ENCODE peak calls at places on chromosomes 11 and 22, in eight cellular contexts. One of them, this sample, is unnamed. For H3K27me3, the result is how much of the 10 kb centered on the place peaks cover.

GRCh38 chr22:30221121-30221992 is 25.2 kb downstream of the LIF start:
- DNase-seq in psoas muscle: no peak
- DNase-seq in cardiac muscle cell: no peak
- DNase-seq in IMR-90: no peak
- DNase-seq in HepG2: no peak
- DNase-seq in lower lobe of right lung: no peak
- DNase-seq in body of pancreas: no peak
- DNase-seq in CD8-positive, alpha-beta T cell: peak
- DNase-seq in this sample: no peak

GRCh38 chr11:45097721-45098493 is 48.5 kb upstream of the PRDM11 start:
- DNase-seq in CD8-positive, alpha-beta T cell: peak
- DNase-seq in lower lobe of right lung: no peak
- DNase-seq in IMR-90: peak
- DNase-seq in body of pancreas: peak
- DNase-seq in cardiac muscle cell: peak
- DNase-seq in HepG2: no peak
- DNase-seq in psoas muscle: peak
- DNase-seq in this sample: peak

GRCh38 chr11:108748971-108749370 is 84.1 kb downstream of the DDX10 start:
- DNase-seq in lower lobe of right lung: no peak
- DNase-seq in IMR-90: no peak
- DNase-seq in body of pancreas: no peak
- DNase-seq in CD8-positive, alpha-beta T cell: no peak
- DNase-seq in psoas muscle: no peak
- DNase-seq in cardiac muscle cell: no peak
- DNase-seq in HepG2: no peak
- DNase-seq in this sample: no peak

GRCh38 chr22:34917239-34917638 is 148.7 kb upstream of the ISX start:
- DNase-seq in CD8-positive, alpha-beta T cell: no peak
- DNase-seq in HepG2: no peak
- DNase-seq in psoas muscle: no peak
- DNase-seq in IMR-90: no peak
- DNase-seq in body of pancreas: no peak
- DNase-seq in lower lobe of right lung: no peak
- DNase-seq in cardiac muscle cell: no peak
- DNase-seq in this sample: no peak

GRCh38 chr11:114250993-114251796 is 45.0 kb upstream of the NNMT start:
- DNase-seq in IMR-90: no peak
- DNase-seq in cardiac muscle cell: no peak
- DNase-seq in lower lobe of right lung: no peak
- DNase-seq in body of pancreas: no peak
- DNase-seq in CD8-positive, alpha-beta T cell: no peak
- DNase-seq in HepG2: no peak
- DNase-seq in psoas muscle: peak
- DNase-seq in this sample: no peak

GRCh38 chr11:64206457-64207246 is at the start of gene FERMT3:
- DNase-seq in cardiac muscle cell: no peak
- DNase-seq in CD8-positive, alpha-beta T cell: peak
- DNase-seq in lower lobe of right lung: peak
- DNase-seq in HepG2: no peak
- DNase-seq in psoas muscle: peak
- DNase-seq in body of pancreas: peak
- DNase-seq in IMR-90: no peak
- DNase-seq in this sample: no peak

GRCh38 chr22:38959574-38959973 is 2.2 kb downstream of the APOBEC3A start:
- DNase-seq in lower lobe of right lung: no peak
- DNase-seq in CD8-positive, alpha-beta T cell: no peak
- DNase-seq in body of pancreas: no peak
- DNase-seq in psoas muscle: no peak
- DNase-seq in cardiac muscle cell: no peak
- DNase-seq in IMR-90: no peak
- DNase-seq in HepG2: no peak
- DNase-seq in this sample: no peak

GRCh38 chr11:61362542-61362875 is 335 bp downstream of the TMEM138 start:
- DNase-seq in HepG2: peak
- DNase-seq in IMR-90: peak
- DNase-seq in cardiac muscle cell: peak
- DNase-seq in psoas muscle: no peak
- DNase-seq in lower lobe of right lung: no peak
- DNase-seq in CD8-positive, alpha-beta T cell: no peak
- DNase-seq in body of pancreas: peak
- DNase-seq in this sample: peak

GRCh38 chr11:115672999-115673411 is 168.8 kb upstream of the CADM1 start:
- DNase-seq in IMR-90: peak
- DNase-seq in psoas muscle: peak
- DNase-seq in cardiac muscle cell: peak
- DNase-seq in body of pancreas: no peak
- DNase-seq in CD8-positive, alpha-beta T cell: no peak
- DNase-seq in lower lobe of right lung: no peak
- DNase-seq in HepG2: no peak
- DNase-seq in this sample: peak

GRCh38 chr22:49899530-49899929 is 18.7 kb downstream of the ALG12 start:
- DNase-seq in cardiac muscle cell: no peak
- DNase-seq in IMR-90: no peak
- DNase-seq in CD8-positive, alpha-beta T cell: no peak
- DNase-seq in psoas muscle: no peak
- DNase-seq in HepG2: no peak
- DNase-seq in body of pancreas: no peak
- DNase-seq in lower lobe of right lung: no peak
- DNase-seq in this sample: no peak

GRCh38 chr11:61298663-61299244 is 3.6 kb upstream of the VWCE start:
- DNase-seq in lower lobe of right lung: no peak
- DNase-seq in psoas muscle: no peak
- DNase-seq in CD8-positive, alpha-beta T cell: no peak
- DNase-seq in cardiac muscle cell: peak
- DNase-seq in HepG2: peak
- DNase-seq in body of pancreas: no peak
- DNase-seq in IMR-90: no peak
- DNase-seq in this sample: peak

GRCh38 chr11:83310718-83311117 is 24.6 kb upstream of the CCDC90B start:
- DNase-seq in lower lobe of right lung: no peak
- DNase-seq in CD8-positive, alpha-beta T cell: no peak
- DNase-seq in body of pancreas: no peak
- DNase-seq in IMR-90: no peak
- DNase-seq in cardiac muscle cell: no peak
- DNase-seq in psoas muscle: no peak
- DNase-seq in HepG2: no peak
- DNase-seq in this sample: no peak

GRCh38 chr11:93278976-93279375 is 51.6 kb upstream of the DEUP1 start:
- DNase-seq in psoas muscle: no peak
- DNase-seq in IMR-90: no peak
- DNase-seq in body of pancreas: no peak
- DNase-seq in cardiac muscle cell: no peak
- DNase-seq in HepG2: no peak
- DNase-seq in CD8-positive, alpha-beta T cell: no peak
- DNase-seq in lower lobe of right lung: no peak
- DNase-seq in this sample: no peak

GRCh38 chr11:96393753-96394348 is 4.0 kb downstream of the JRKL start:
- DNase-seq in body of pancreas: no peak
- DNase-seq in lower lobe of right lung: no peak
- DNase-seq in psoas muscle: no peak
- DNase-seq in CD8-positive, alpha-beta T cell: no peak
- DNase-seq in IMR-90: peak
- DNase-seq in HepG2: peak
- DNase-seq in cardiac muscle cell: peak
- DNase-seq in this sample: peak

GRCh38 chr11:71325418-71326327 is 73.3 kb upstream of the SHANK2 start:
- DNase-seq in lower lobe of right lung: no peak
- DNase-seq in body of pancreas: no peak
- DNase-seq in CD8-positive, alpha-beta T cell: no peak
- DNase-seq in HepG2: no peak
- DNase-seq in IMR-90: no peak
- DNase-seq in psoas muscle: no peak
- DNase-seq in cardiac muscle cell: no peak
- DNase-seq in this sample: no peak
- H3K27me3 ChIP-seq in lower lobe of right lung: under half
- H3K27me3 ChIP-seq in body of pancreas: under half
- H3K27me3 ChIP-seq in CD8-positive, alpha-beta T cell: under half
- H3K27me3 ChIP-seq in HepG2: under half
- H3K27me3 ChIP-seq in IMR-90: under half
- H3K27me3 ChIP-seq in psoas muscle: under half
- H3K27me3 ChIP-seq in cardiac muscle cell: under half
- H3K27me3 ChIP-seq in this sample: under half

GRCh38 chr11:69923641-69924307 is 104.6 kb upstream of the FGF3 start:
- DNase-seq in body of pancreas: no peak
- DNase-seq in psoas muscle: no peak
- DNase-seq in HepG2: no peak
- DNase-seq in IMR-90: no peak
- DNase-seq in cardiac muscle cell: no peak
- DNase-seq in CD8-positive, alpha-beta T cell: no peak
- DNase-seq in lower lobe of right lung: peak
- DNase-seq in this sample: no peak
- H3K27me3 ChIP-seq in body of pancreas: under half
- H3K27me3 ChIP-seq in psoas muscle: under half
- H3K27me3 ChIP-seq in HepG2: under half
- H3K27me3 ChIP-seq in IMR-90: under half
- H3K27me3 ChIP-seq in cardiac muscle cell: under half
- H3K27me3 ChIP-seq in CD8-positive, alpha-beta T cell: under half
- H3K27me3 ChIP-seq in lower lobe of right lung: under half
- H3K27me3 ChIP-seq in this sample: half or more

DNA sequence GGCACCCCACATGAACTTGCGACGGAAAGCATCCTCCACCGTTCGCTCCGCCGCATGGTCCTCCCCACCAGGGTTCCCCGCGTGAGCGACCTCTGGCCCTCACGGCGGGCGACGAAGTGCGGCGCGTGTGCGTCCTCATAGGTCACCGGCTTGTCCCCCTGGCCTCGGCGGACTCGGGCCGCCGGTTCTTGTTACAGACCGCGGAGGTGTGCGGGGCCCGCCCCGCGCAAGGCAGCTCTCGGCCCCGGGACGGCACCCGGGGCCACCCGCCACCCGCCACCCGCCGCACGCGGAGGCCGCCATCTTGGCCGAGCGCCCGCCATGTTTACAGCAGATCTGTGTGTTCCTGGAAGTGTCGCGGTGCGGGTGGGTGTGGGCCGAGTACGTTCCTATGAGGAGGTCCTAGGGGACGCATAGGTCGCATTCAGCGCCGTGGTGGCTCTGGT is 3.5 kb upstream of the IFITM2 start:
- DNase-seq in lower lobe of right lung: peak
- DNase-seq in HepG2: no peak
- DNase-seq in IMR-90: no peak
- DNase-seq in cardiac muscle cell: no peak
- DNase-seq in body of pancreas: no peak
- DNase-seq in CD8-positive, alpha-beta T cell: no peak
- DNase-seq in psoas muscle: no peak
- DNase-seq in this sample: no peak
- H3K27me3 ChIP-seq in lower lobe of right lung: under half
- H3K27me3 ChIP-seq in HepG2: under half
- H3K27me3 ChIP-seq in IMR-90: under half
- H3K27me3 ChIP-seq in cardiac muscle cell: under half
- H3K27me3 ChIP-seq in body of pancreas: under half
- H3K27me3 ChIP-seq in CD8-positive, alpha-beta T cell: under half
- H3K27me3 ChIP-seq in psoas muscle: under half
- H3K27me3 ChIP-seq in this sample: under half

DNA sequence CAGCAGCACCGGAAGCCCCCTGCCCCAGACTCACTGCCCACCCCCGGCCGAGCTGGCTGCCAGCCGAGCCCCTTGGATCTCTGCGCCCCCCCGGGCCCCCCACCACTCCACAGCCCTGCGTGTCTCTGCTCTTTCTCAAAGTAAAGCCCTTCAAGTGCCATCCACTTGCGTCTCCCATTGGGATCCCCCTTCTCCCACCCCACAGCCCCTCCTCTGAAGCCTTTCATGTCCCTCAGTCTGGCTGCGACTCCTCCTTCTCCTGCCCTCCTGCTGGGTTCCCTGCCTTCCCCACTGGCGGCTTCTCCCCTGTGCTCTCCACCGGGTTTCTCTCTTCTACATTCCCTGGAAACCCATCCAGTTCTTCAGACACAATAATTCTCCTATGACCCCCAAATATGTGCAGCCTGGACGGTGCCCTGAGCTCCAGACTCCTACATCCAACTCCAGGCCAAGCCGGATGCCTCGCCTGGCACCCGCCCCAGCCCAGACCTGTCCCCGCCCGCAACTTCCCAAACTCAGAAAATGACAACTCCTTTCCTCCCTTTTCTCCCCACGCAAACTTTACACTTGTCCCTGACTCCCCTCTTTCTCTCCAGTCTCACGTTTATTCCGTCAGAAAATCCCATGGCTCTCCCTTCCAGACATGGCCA is 108.9 kb downstream of the WNT7B start:
- DNase-seq in psoas muscle: no peak
- DNase-seq in body of pancreas: no peak
- DNase-seq in cardiac muscle cell: no peak
- DNase-seq in CD8-positive, alpha-beta T cell: no peak
- DNase-seq in IMR-90: no peak
- DNase-seq in lower lobe of right lung: no peak
- DNase-seq in HepG2: no peak
- DNase-seq in this sample: no peak
- H3K27me3 ChIP-seq in psoas muscle: under half
- H3K27me3 ChIP-seq in body of pancreas: under half
- H3K27me3 ChIP-seq in cardiac muscle cell: half or more
- H3K27me3 ChIP-seq in CD8-positive, alpha-beta T cell: under half
- H3K27me3 ChIP-seq in IMR-90: under half
- H3K27me3 ChIP-seq in lower lobe of right lung: under half
- H3K27me3 ChIP-seq in HepG2: under half
- H3K27me3 ChIP-seq in this sample: under half

GRCh38 chr11:126720539-126721235 is 279.9 kb downstream of the KIRREL3 start:
- DNase-seq in IMR-90: no peak
- DNase-seq in cardiac muscle cell: no peak
- DNase-seq in body of pancreas: no peak
- DNase-seq in CD8-positive, alpha-beta T cell: no peak
- DNase-seq in HepG2: no peak
- DNase-seq in psoas muscle: no peak
- DNase-seq in lower lobe of right lung: no peak
- DNase-seq in this sample: peak

GRCh38 chr11:126722006-126722736 is 278.4 kb downstream of the KIRREL3 start:
- DNase-seq in cardiac muscle cell: no peak
- DNase-seq in lower lobe of right lung: no peak
- DNase-seq in HepG2: no peak
- DNase-seq in CD8-positive, alpha-beta T cell: no peak
- DNase-seq in IMR-90: peak
- DNase-seq in psoas muscle: no peak
- DNase-seq in body of pancreas: no peak
- DNase-seq in this sample: no peak

GRCh38 chr11:126718319-126718718 is 282.3 kb downstream of the KIRREL3 start:
- DNase-seq in HepG2: no peak
- DNase-seq in psoas muscle: no peak
- DNase-seq in IMR-90: peak
- DNase-seq in cardiac muscle cell: no peak
- DNase-seq in body of pancreas: no peak
- DNase-seq in CD8-positive, alpha-beta T cell: no peak
- DNase-seq in lower lobe of right lung: no peak
- DNase-seq in this sample: no peak

GRCh38 chr11:126716456-126717083 is 284.0 kb downstream of the KIRREL3 start:
- DNase-seq in HepG2: peak
- DNase-seq in IMR-90: peak
- DNase-seq in psoas muscle: no peak
- DNase-seq in body of pancreas: peak
- DNase-seq in cardiac muscle cell: peak
- DNase-seq in lower lobe of right lung: no peak
- DNase-seq in CD8-positive, alpha-beta T cell: no peak
- DNase-seq in this sample: peak

GRCh38 chr11:126719740-126720139 is 280.8 kb downstream of the KIRREL3 start:
- DNase-seq in psoas muscle: no peak
- DNase-seq in body of pancreas: no peak
- DNase-seq in lower lobe of right lung: no peak
- DNase-seq in cardiac muscle cell: no peak
- DNase-seq in HepG2: no peak
- DNase-seq in IMR-90: no peak
- DNase-seq in CD8-positive, alpha-beta T cell: no peak
- DNase-seq in this sample: no peak
- H3K27me3 ChIP-seq in psoas muscle: under half
- H3K27me3 ChIP-seq in body of pancreas: under half
- H3K27me3 ChIP-seq in lower lobe of right lung: under half
- H3K27me3 ChIP-seq in cardiac muscle cell: under half
- H3K27me3 ChIP-seq in HepG2: under half
- H3K27me3 ChIP-seq in IMR-90: under half
- H3K27me3 ChIP-seq in CD8-positive, alpha-beta T cell: under half
- H3K27me3 ChIP-seq in this sample: under half